ENCODE peak calls at places on chromosome 2, in nine cellular contexts. One of them, this sample, is unnamed.

GRCh38 chr2:105361132-105361889 is 24.0 kb downstream of the C2orf49 start:
- DNase-seq in right atrium auricular region: no peak
- DNase-seq in PC-3: no peak
- DNase-seq in cerebellum: no peak
- DNase-seq in KG1: no peak
- DNase-seq in GDM1: no peak
- DNase-seq in neuronal stem cell: no peak
- DNase-seq in right cardiac atrium: no peak
- DNase-seq in activated gamma-delta T cell treated with Interleukin-2 at 50 U/mL for 16 hours: no peak
- DNase-seq in this sample: no peak

GRCh38 chr2:214451516-214451915 is 40.7 kb downstream of the VWC2L start:
- DNase-seq in right atrium auricular region: no peak
- DNase-seq in PC-3: no peak
- DNase-seq in cerebellum: no peak
- DNase-seq in KG1: no peak
- DNase-seq in GDM1: no peak
- DNase-seq in neuronal stem cell: no peak
- DNase-seq in right cardiac atrium: no peak
- DNase-seq in activated gamma-delta T cell treated with Interleukin-2 at 50 U/mL for 16 hours: no peak
- DNase-seq in this sample: no peak

GRCh38 chr2:237434916-237435315 is 21.0 kb upstream of the COL6A3 start:
- DNase-seq in right atrium auricular region: no peak
- DNase-seq in PC-3: peak
- DNase-seq in cerebellum: no peak
- DNase-seq in KG1: peak
- DNase-seq in GDM1: peak
- DNase-seq in neuronal stem cell: no peak
- DNase-seq in right cardiac atrium: no peak
- DNase-seq in activated gamma-delta T cell treated with Interleukin-2 at 50 U/mL for 16 hours: peak
- DNase-seq in this sample: no peak

GRCh38 chr2:104944495-104944894 is 90.6 kb downstream of the POU3F3 start:
- DNase-seq in right atrium auricular region: no peak
- DNase-seq in PC-3: peak
- DNase-seq in cerebellum: no peak
- DNase-seq in KG1: no peak
- DNase-seq in GDM1: no peak
- DNase-seq in neuronal stem cell: peak
- DNase-seq in right cardiac atrium: no peak
- DNase-seq in activated gamma-delta T cell treated with Interleukin-2 at 50 U/mL for 16 hours: no peak
- DNase-seq in this sample: peak

GRCh38 chr2:32136097-32136496 is 29.6 kb upstream of the SLC30A6 start:
- DNase-seq in right atrium auricular region: no peak
- DNase-seq in PC-3: no peak
- DNase-seq in cerebellum: no peak
- DNase-seq in KG1: no peak
- DNase-seq in GDM1: no peak
- DNase-seq in neuronal stem cell: no peak
- DNase-seq in right cardiac atrium: no peak
- DNase-seq in activated gamma-delta T cell treated with Interleukin-2 at 50 U/mL for 16 hours: no peak
- DNase-seq in this sample: no peak

GRCh38 chr2:152483276-152483996 is 148.5 kb downstream of the FMNL2 start:
- DNase-seq in right atrium auricular region: no peak
- DNase-seq in PC-3: no peak
- DNase-seq in cerebellum: no peak
- DNase-seq in KG1: no peak
- DNase-seq in GDM1: no peak
- DNase-seq in neuronal stem cell: no peak
- DNase-seq in right cardiac atrium: no peak
- DNase-seq in activated gamma-delta T cell treated with Interleukin-2 at 50 U/mL for 16 hours: no peak
- DNase-seq in this sample: peak

GRCh38 chr2:36881816-36882215 is 84.5 kb downstream of the STRN start:
- DNase-seq in right atrium auricular region: no peak
- DNase-seq in PC-3: no peak
- DNase-seq in cerebellum: no peak
- DNase-seq in KG1: no peak
- DNase-seq in GDM1: no peak
- DNase-seq in neuronal stem cell: no peak
- DNase-seq in right cardiac atrium: no peak
- DNase-seq in activated gamma-delta T cell treated with Interleukin-2 at 50 U/mL for 16 hours: no peak
- DNase-seq in this sample: no peak

GRCh38 chr2:109322111-109322510 is 193.1 kb downstream of the SH3RF3 start:
- DNase-seq in right atrium auricular region: peak
- DNase-seq in PC-3: peak
- DNase-seq in cerebellum: no peak
- DNase-seq in KG1: no peak
- DNase-seq in GDM1: no peak
- DNase-seq in neuronal stem cell: no peak
- DNase-seq in right cardiac atrium: peak
- DNase-seq in activated gamma-delta T cell treated with Interleukin-2 at 50 U/mL for 16 hours: no peak
- DNase-seq in this sample: no peak

GRCh38 chr2:127175821-127176354 is 44.2 kb downstream of the CYP27C1 start:
- DNase-seq in right atrium auricular region: peak
- DNase-seq in PC-3: no peak
- DNase-seq in cerebellum: no peak
- DNase-seq in KG1: no peak
- DNase-seq in GDM1: no peak
- DNase-seq in neuronal stem cell: no peak
- DNase-seq in right cardiac atrium: no peak
- DNase-seq in activated gamma-delta T cell treated with Interleukin-2 at 50 U/mL for 16 hours: no peak
- DNase-seq in this sample: peak

GRCh38 chr2:144099746-144100438 is 420.0 kb downstream of the ZEB2 start:
- DNase-seq in right atrium auricular region: no peak
- DNase-seq in PC-3: peak
- DNase-seq in cerebellum: no peak
- DNase-seq in KG1: no peak
- DNase-seq in GDM1: no peak
- DNase-seq in neuronal stem cell: no peak
- DNase-seq in right cardiac atrium: no peak
- DNase-seq in activated gamma-delta T cell treated with Interleukin-2 at 50 U/mL for 16 hours: no peak
- DNase-seq in this sample: peak

GRCh38 chr2:160970052-160970846 is 190.0 kb upstream of the TANK start:
- DNase-seq in right atrium auricular region: no peak
- DNase-seq in PC-3: peak
- DNase-seq in cerebellum: no peak
- DNase-seq in KG1: no peak
- DNase-seq in GDM1: no peak
- DNase-seq in neuronal stem cell: peak
- DNase-seq in right cardiac atrium: no peak
- DNase-seq in activated gamma-delta T cell treated with Interleukin-2 at 50 U/mL for 16 hours: no peak
- DNase-seq in this sample: peak

This sample was measured in DMS53.